ENCODE peak calls at places on chromosomes 13 and 19, in seven cellular contexts. One of them, this sample, is unnamed.

GRCh38 chr13:114093118-114093517 is 39.3 kb downstream of the RASA3 start:
- DNase-seq in heart left ventricle: no peak
- DNase-seq in GM23248: no peak
- DNase-seq in K562: no peak
- DNase-seq in aorta: no peak
- DNase-seq in choroid plexus epithelial cell: no peak
- DNase-seq in colonic mucosa: no peak
- DNase-seq in this sample: no peak

GRCh38 chr13:45310341-45311138 is 30.4 kb downstream of the TPT1 start:
- DNase-seq in heart left ventricle: no peak
- DNase-seq in GM23248: no peak
- DNase-seq in K562: no peak
- DNase-seq in aorta: no peak
- DNase-seq in choroid plexus epithelial cell: no peak
- DNase-seq in colonic mucosa: no peak
- DNase-seq in this sample: no peak

GRCh38 chr19:53868892-53869804 is 1.5 kb downstream of the MYADM start:
- DNase-seq in heart left ventricle: peak
- DNase-seq in GM23248: peak
- DNase-seq in K562: peak
- DNase-seq in aorta: peak
- DNase-seq in choroid plexus epithelial cell: peak
- DNase-seq in colonic mucosa: peak
- DNase-seq in this sample: peak

GRCh38 chr19:53696951-53697350 is 65.2 kb downstream of the DPRX start:
- DNase-seq in heart left ventricle: no peak
- DNase-seq in GM23248: peak
- DNase-seq in K562: no peak
- DNase-seq in aorta: no peak
- DNase-seq in choroid plexus epithelial cell: peak
- DNase-seq in colonic mucosa: no peak
- DNase-seq in this sample: peak

GRCh38 chr13:110067355-110068175 is 239.4 kb downstream of the COL4A1 start:
- DNase-seq in heart left ventricle: no peak
- DNase-seq in GM23248: no peak
- DNase-seq in K562: no peak
- DNase-seq in aorta: no peak
- DNase-seq in choroid plexus epithelial cell: peak
- DNase-seq in colonic mucosa: no peak
- DNase-seq in this sample: peak

GRCh38 chr13:111049791-111050538 is 65.1 kb upstream of the ARHGEF7 start:
- DNase-seq in heart left ventricle: no peak
- DNase-seq in GM23248: peak
- DNase-seq in K562: peak
- DNase-seq in aorta: no peak
- DNase-seq in choroid plexus epithelial cell: peak
- DNase-seq in colonic mucosa: peak
- DNase-seq in this sample: peak

GRCh38 chr19:2081873-2082810 is 14.0 kb downstream of the MOB3A start:
- DNase-seq in heart left ventricle: no peak
- DNase-seq in GM23248: no peak
- DNase-seq in K562: no peak
- DNase-seq in aorta: no peak
- DNase-seq in choroid plexus epithelial cell: no peak
- DNase-seq in colonic mucosa: no peak
- DNase-seq in this sample: no peak

GRCh38 chr13:111475488-111475887 is 155.0 kb downstream of the TEX29 start:
- DNase-seq in heart left ventricle: no peak
- DNase-seq in GM23248: no peak
- DNase-seq in K562: no peak
- DNase-seq in aorta: no peak
- DNase-seq in choroid plexus epithelial cell: no peak
- DNase-seq in colonic mucosa: peak
- DNase-seq in this sample: no peak

GRCh38 chr19:35882074-35882832 is 13.9 kb downstream of the APLP1 start:
- DNase-seq in heart left ventricle: no peak
- DNase-seq in GM23248: peak
- DNase-seq in K562: peak
- DNase-seq in aorta: no peak
- DNase-seq in choroid plexus epithelial cell: peak
- DNase-seq in colonic mucosa: peak
- DNase-seq in this sample: peak

GRCh38 chr19:6739884-6740588 is 556 bp downstream of the TRIP10 start:
- DNase-seq in heart left ventricle: peak
- DNase-seq in GM23248: peak
- DNase-seq in K562: peak
- DNase-seq in aorta: no peak
- DNase-seq in choroid plexus epithelial cell: no peak
- DNase-seq in colonic mucosa: no peak
- DNase-seq in this sample: no peak

GRCh38 chr13:113224486-113224885 is 15.1 kb downstream of the CUL4A start:
- DNase-seq in heart left ventricle: no peak
- DNase-seq in GM23248: no peak
- DNase-seq in K562: no peak
- DNase-seq in aorta: no peak
- DNase-seq in choroid plexus epithelial cell: no peak
- DNase-seq in colonic mucosa: no peak
- DNase-seq in this sample: peak

GRCh38 chr19:10295305-10295846 is 5.6 kb downstream of the ICAM5 start:
- DNase-seq in heart left ventricle: peak
- DNase-seq in GM23248: peak
- DNase-seq in K562: peak
- DNase-seq in aorta: peak
- DNase-seq in choroid plexus epithelial cell: peak
- DNase-seq in colonic mucosa: peak
- DNase-seq in this sample: no peak

GRCh38 chr13:111167290-111167689 is 52.2 kb downstream of the ARHGEF7 start:
- DNase-seq in heart left ventricle: no peak
- DNase-seq in GM23248: no peak
- DNase-seq in K562: no peak
- DNase-seq in aorta: no peak
- DNase-seq in choroid plexus epithelial cell: no peak
- DNase-seq in colonic mucosa: no peak
- DNase-seq in this sample: no peak

GRCh38 chr19:14091086-14091884 is 734 bp upstream of the SAMD1 start:
- DNase-seq in heart left ventricle: peak
- DNase-seq in GM23248: peak
- DNase-seq in K562: peak
- DNase-seq in aorta: peak
- DNase-seq in choroid plexus epithelial cell: peak
- DNase-seq in colonic mucosa: peak
- DNase-seq in this sample: peak

GRCh38 chr13:74555291-74556001 is 421.2 kb upstream of the KLF12 start:
- DNase-seq in heart left ventricle: no peak
- DNase-seq in GM23248: no peak
- DNase-seq in K562: no peak
- DNase-seq in aorta: no peak
- DNase-seq in choroid plexus epithelial cell: no peak
- DNase-seq in colonic mucosa: no peak
- DNase-seq in this sample: no peak

GRCh38 chr13:41345165-41345920 is 34.3 kb downstream of the NAA16 start:
- DNase-seq in heart left ventricle: no peak
- DNase-seq in GM23248: no peak
- DNase-seq in K562: no peak
- DNase-seq in aorta: no peak
- DNase-seq in choroid plexus epithelial cell: no peak
- DNase-seq in colonic mucosa: no peak
- DNase-seq in this sample: no peak

GRCh38 chr19:16076154-16076957 is at the start of gene TPM4:
- DNase-seq in heart left ventricle: peak
- DNase-seq in GM23248: peak
- DNase-seq in K562: peak
- DNase-seq in aorta: peak
- DNase-seq in choroid plexus epithelial cell: peak
- DNase-seq in colonic mucosa: peak
- DNase-seq in this sample: peak

GRCh38 chr13:32538234-32538620 is 368 bp downstream of the N4BP2L2 start:
- DNase-seq in heart left ventricle: no peak
- DNase-seq in GM23248: peak
- DNase-seq in K562: peak
- DNase-seq in aorta: peak
- DNase-seq in choroid plexus epithelial cell: peak
- DNase-seq in colonic mucosa: no peak
- DNase-seq in this sample: peak

GRCh38 chr13:32537580-32538233 is 888 bp downstream of the N4BP2L2 start:
- DNase-seq in heart left ventricle: no peak
- DNase-seq in GM23248: peak
- DNase-seq in K562: peak
- DNase-seq in aorta: peak
- DNase-seq in choroid plexus epithelial cell: peak
- DNase-seq in colonic mucosa: peak
- DNase-seq in this sample: no peak

GRCh38 chr13:32535748-32536147 is 2.8 kb downstream of the N4BP2L2 start:
- DNase-seq in heart left ventricle: no peak
- DNase-seq in GM23248: no peak
- DNase-seq in K562: no peak
- DNase-seq in aorta: no peak
- DNase-seq in choroid plexus epithelial cell: no peak
- DNase-seq in colonic mucosa: no peak
- DNase-seq in this sample: no peak

GRCh38 chr13:32538621-32539246 is at the start of gene N4BP2L2:
- DNase-seq in heart left ventricle: peak
- DNase-seq in GM23248: peak
- DNase-seq in K562: peak
- DNase-seq in aorta: peak
- DNase-seq in choroid plexus epithelial cell: peak
- DNase-seq in colonic mucosa: peak
- DNase-seq in this sample: peak

GRCh38 chr13:32535140-32535539 is 3.5 kb downstream of the N4BP2L2 start:
- DNase-seq in heart left ventricle: no peak
- DNase-seq in GM23248: peak
- DNase-seq in K562: no peak
- DNase-seq in aorta: no peak
- DNase-seq in choroid plexus epithelial cell: no peak
- DNase-seq in colonic mucosa: no peak
- DNase-seq in this sample: no peak
- H3K4me3 ChIP-seq in heart left ventricle: no peak
- H3K4me3 ChIP-seq in GM23248: peak
- H3K4me3 ChIP-seq in K562: no peak
- H3K4me3 ChIP-seq in aorta: peak
- H3K4me3 ChIP-seq in choroid plexus epithelial cell: no peak
- H3K4me3 ChIP-seq in colonic mucosa: no peak
- H3K4me3 ChIP-seq in this sample: no peak

GRCh38 chr19:41324921-41325639 is 15.1 kb downstream of the CCDC97 start:
- DNase-seq in heart left ventricle: peak
- DNase-seq in GM23248: peak
- DNase-seq in K562: peak
- DNase-seq in aorta: peak
- DNase-seq in choroid plexus epithelial cell: peak
- DNase-seq in colonic mucosa: peak
- DNase-seq in this sample: peak
- H3K4me3 ChIP-seq in heart left ventricle: peak
- H3K4me3 ChIP-seq in GM23248: peak
- H3K4me3 ChIP-seq in K562: no peak
- H3K4me3 ChIP-seq in aorta: no peak
- H3K4me3 ChIP-seq in choroid plexus epithelial cell: peak
- H3K4me3 ChIP-seq in colonic mucosa: no peak
- H3K4me3 ChIP-seq in this sample: no peak

GRCh38 chr19:7872306-7873204 is 1.6 kb downstream of the PRR36 start:
- DNase-seq in heart left ventricle: no peak
- DNase-seq in GM23248: no peak
- DNase-seq in K562: no peak
- DNase-seq in aorta: no peak
- DNase-seq in choroid plexus epithelial cell: no peak
- DNase-seq in colonic mucosa: no peak
- DNase-seq in this sample: no peak

GRCh38 chr19:7874080-7874856 is at the start of gene PRR36:
- DNase-seq in heart left ventricle: no peak
- DNase-seq in GM23248: no peak
- DNase-seq in K562: peak
- DNase-seq in aorta: no peak
- DNase-seq in choroid plexus epithelial cell: peak
- DNase-seq in colonic mucosa: no peak
- DNase-seq in this sample: peak

GRCh38 chr19:7874857-7875393 is 735 bp upstream of the PRR36 start:
- DNase-seq in heart left ventricle: no peak
- DNase-seq in GM23248: no peak
- DNase-seq in K562: no peak
- DNase-seq in aorta: no peak
- DNase-seq in choroid plexus epithelial cell: no peak
- DNase-seq in colonic mucosa: no peak
- DNase-seq in this sample: no peak

GRCh38 chr19:7871530-7872305 is 2.5 kb downstream of the PRR36 start:
- DNase-seq in heart left ventricle: peak
- DNase-seq in GM23248: peak
- DNase-seq in K562: peak
- DNase-seq in aorta: peak
- DNase-seq in choroid plexus epithelial cell: peak
- DNase-seq in colonic mucosa: peak
- DNase-seq in this sample: peak

GRCh38 chr19:7873304-7874079 is 698 bp downstream of the PRR36 start:
- DNase-seq in heart left ventricle: no peak
- DNase-seq in GM23248: no peak
- DNase-seq in K562: no peak
- DNase-seq in aorta: no peak
- DNase-seq in choroid plexus epithelial cell: no peak
- DNase-seq in colonic mucosa: no peak
- DNase-seq in this sample: no peak
- H3K4me3 ChIP-seq in heart left ventricle: peak
- H3K4me3 ChIP-seq in GM23248: no peak
- H3K4me3 ChIP-seq in K562: peak
- H3K4me3 ChIP-seq in aorta: no peak
- H3K4me3 ChIP-seq in choroid plexus epithelial cell: no peak
- H3K4me3 ChIP-seq in colonic mucosa: no peak
- H3K4me3 ChIP-seq in this sample: no peak

GRCh38 chr19:3517638-3518037 is 11.5 kb downstream of the FZR1 start:
- DNase-seq in heart left ventricle: no peak
- DNase-seq in GM23248: no peak
- DNase-seq in K562: no peak
- DNase-seq in aorta: no peak
- DNase-seq in choroid plexus epithelial cell: no peak
- DNase-seq in colonic mucosa: no peak
- DNase-seq in this sample: no peak

GRCh38 chr19:3518231-3518630 is 12.1 kb downstream of the FZR1 start:
- DNase-seq in heart left ventricle: no peak
- DNase-seq in GM23248: no peak
- DNase-seq in K562: no peak
- DNase-seq in aorta: no peak
- DNase-seq in choroid plexus epithelial cell: no peak
- DNase-seq in colonic mucosa: no peak
- DNase-seq in this sample: no peak

GRCh38 chr19:3520166-3521103 is 14.3 kb downstream of the FZR1 start:
- DNase-seq in heart left ventricle: no peak
- DNase-seq in GM23248: no peak
- DNase-seq in K562: peak
- DNase-seq in aorta: no peak
- DNase-seq in choroid plexus epithelial cell: no peak
- DNase-seq in colonic mucosa: no peak
- DNase-seq in this sample: peak

GRCh38 chr19:3518669-3519068 is 12.6 kb downstream of the FZR1 start:
- DNase-seq in heart left ventricle: no peak
- DNase-seq in GM23248: no peak
- DNase-seq in K562: no peak
- DNase-seq in aorta: no peak
- DNase-seq in choroid plexus epithelial cell: no peak
- DNase-seq in colonic mucosa: no peak
- DNase-seq in this sample: no peak

DNA sequence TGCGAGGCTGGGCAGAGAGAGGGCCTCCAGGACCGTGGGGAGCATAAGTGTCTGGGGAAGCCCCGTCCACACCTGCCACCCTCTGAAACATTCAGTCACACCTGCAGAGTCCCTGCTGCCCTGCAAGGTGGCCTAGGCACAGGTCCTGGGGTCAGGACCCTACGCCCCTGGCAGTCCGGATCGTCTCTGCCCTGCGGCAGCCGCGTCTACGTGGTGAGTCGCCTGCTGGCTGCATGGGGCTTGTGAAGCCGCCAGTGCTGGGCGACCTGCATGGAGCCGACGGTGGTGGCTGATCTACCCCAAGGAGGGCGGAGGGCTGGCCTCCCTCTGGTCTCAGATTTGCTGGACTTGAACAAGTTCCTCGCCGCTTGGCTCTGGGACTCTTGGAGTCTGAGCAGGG is 13.0 kb downstream of the FZR1 start:
- DNase-seq in heart left ventricle: no peak
- DNase-seq in GM23248: no peak
- DNase-seq in K562: no peak
- DNase-seq in aorta: no peak
- DNase-seq in choroid plexus epithelial cell: no peak
- DNase-seq in colonic mucosa: no peak
- DNase-seq in this sample: no peak
- H3K4me3 ChIP-seq in heart left ventricle: no peak
- H3K4me3 ChIP-seq in GM23248: no peak
- H3K4me3 ChIP-seq in K562: no peak
- H3K4me3 ChIP-seq in aorta: no peak
- H3K4me3 ChIP-seq in choroid plexus epithelial cell: no peak
- H3K4me3 ChIP-seq in colonic mucosa: no peak
- H3K4me3 ChIP-seq in this sample: no peak